ENCODE peak calls at places on chromosomes 4 and X, in ten cellular contexts. Z, I, H, F, P, G, C, U, A and N are unnamed samples.

GRCh38 chrX:115147220-115147619 is 42.0 kb upstream of the RBMXL3 start:
- DNase-seq in P (no peak), G (no peak), F (no peak), U (no peak), C (no peak), I (no peak), Z (peak), H (no peak), A (no peak), N (no peak)

GRCh38 chr4:150004481-150004880 is 73.8 kb upstream of the DCLK2 start:
- DNase-seq in I (no peak), P (peak), F (no peak), A (no peak), U (no peak), G (no peak), Z (peak), H (peak), C (no peak), N (no peak)

GRCh38 chrX:150692296-150692695 is 900 bp upstream of the MTMR1 start:
- DNase-seq in G (peak), Z (no peak), A (no peak), P (no peak), I (no peak), U (no peak), F (no peak), C (no peak), H (no peak), N (no peak)

GRCh38 chr4:105241456-105241855 is 94.8 kb downstream of the TET2 start:
- DNase-seq in G (no peak), A (no peak), P (no peak), F (no peak), H (no peak), U (peak), I (no peak), Z (no peak), C (peak), N (no peak)

GRCh38 chr4:65508169-65508568 is 162.1 kb downstream of the EPHA5 start:
- DNase-seq in F (no peak), A (peak), Z (peak), P (peak), H (peak), C (no peak), I (no peak), U (no peak), G (no peak), N (no peak)

GRCh38 chr4:78069309-78069708 is 12.2 kb downstream of the FRAS1 start:
- DNase-seq in A (no peak), F (no peak), C (no peak), G (no peak), H (no peak), P (no peak), I (no peak), Z (no peak), U (no peak), N (no peak)

GRCh38 chr4:90127223-90127705 is at the start of gene CCSER1:
- DNase-seq in P (no peak), Z (peak), H (no peak), G (peak), I (peak), A (no peak), F (no peak), C (no peak), U (peak), N (no peak)

GRCh38 chr4:74793757-74794340 is 474 bp downstream of the BTC start:
- DNase-seq in H (no peak), G (peak), F (no peak), C (no peak), P (no peak), Z (peak), I (no peak), A (no peak), U (peak), N (no peak)

GRCh38 chr4:183610033-183610432 is 49.0 kb downstream of the RWDD4 start:
- DNase-seq in C (no peak), I (no peak), Z (no peak), G (no peak), U (no peak), A (no peak), H (peak), F (no peak), P (peak), N (no peak)

GRCh38 chr4:98444371-98444770 is 183.2 kb downstream of the RAP1GDS1 start:
- DNase-seq in A (no peak), Z (no peak), P (no peak), C (no peak), F (no peak), I (no peak), U (no peak), G (no peak), H (no peak), N (no peak)

GRCh38 chr4:24686866-24687672 is 102.7 kb upstream of the DHX15 start:
- DNase-seq in P (no peak), U (no peak), F (no peak), I (peak), C (no peak), H (peak), A (no peak), G (peak), Z (no peak), N (no peak)

GRCh38 chr4:48483777-48484493 is 792 bp downstream of the SLC10A4 start:
- DNase-seq in C (no peak), Z (no peak), A (no peak), I (no peak), G (no peak), P (no peak), H (no peak), U (peak), F (no peak), N (peak)